ENCODE peak calls at places on chromosomes 5 and 9, in five cellular contexts. G is K562, X is HepG2, I is SK-N-SH, Z is A549. B is an unnamed sample. For H3K4me1, the result is how much of the 10 kb centered on the place peaks cover.

GRCh38 chr9:83962165-83962564 is 17.9 kb downstream of the HNRNPK start:
- DNase-seq in G (no peak), X (no peak), I (no peak), Z (no peak), B (no peak)

GRCh38 chr9:124708633-124709032 is 62.5 kb downstream of the NR6A1 start:
- DNase-seq in G (no peak), X (peak), I (peak), Z (no peak), B (peak)

GRCh38 chr5:103111458-103111857 is 8.5 kb downstream of the GIN1 start:
- DNase-seq in G (no peak), X (no peak), I (no peak), Z (no peak), B (no peak)

GRCh38 chr5:20476016-20476415 is 488.0 kb upstream of the CDH18 start:
- DNase-seq in G (no peak), X (no peak), I (no peak), Z (no peak), B (no peak)

GRCh38 chr5:170522211-170523128 is 18.6 kb downstream of the KCNIP1 start:
- DNase-seq in G (no peak), X (no peak), I (no peak), Z (no peak), B (no peak)

GRCh38 chr9:127897194-127897692 is 2.2 kb downstream of the ST6GALNAC6 start:
- DNase-seq in G (peak), X (peak), I (peak), Z (peak), B (no peak)

GRCh38 chr9:97307091-97307490 is 368 bp upstream of the CCDC180 start:
- DNase-seq in G (peak), X (no peak), I (peak), Z (no peak), B (no peak)

GRCh38 chr5:6527749-6528455 is 79.2 kb downstream of the UBE2QL1 start:
- DNase-seq in G (no peak), X (no peak), I (no peak), Z (no peak), B (no peak)

GRCh38 chr5:125874717-125875116 is 548.5 kb upstream of the GRAMD2B start:
- DNase-seq in G (no peak), X (no peak), I (no peak), Z (no peak), B (no peak)

GRCh38 chr5:1516615-1517601 is 6.9 kb downstream of the LPCAT1 start:
- DNase-seq in G (no peak), X (peak), I (no peak), Z (peak), B (no peak)

GRCh38 chr9:3385871-3386270 is 139.9 kb downstream of the RFX3 start:
- DNase-seq in G (no peak), X (no peak), I (no peak), Z (no peak), B (no peak)

GRCh38 chr5:129718766-129719165 is 29.1 kb upstream of the MINAR2 start:
- DNase-seq in G (no peak), X (no peak), I (no peak), Z (no peak), B (no peak)

GRCh38 chr5:68456756-68457217 is 241.2 kb downstream of the PIK3R1 start:
- DNase-seq in G (peak), X (peak), I (no peak), Z (peak), B (peak)

GRCh38 chr9:3858961-3859360 is 333.2 kb upstream of the RFX3 start:
- DNase-seq in G (no peak), X (no peak), I (no peak), Z (peak), B (no peak)

GRCh38 chr5:177552839-177553455 is 1.4 kb downstream of the FAM193B start:
- DNase-seq in G (no peak), X (peak), I (peak), Z (no peak), B (no peak)

GRCh38 chr5:142725231-142726187 is 39.6 kb upstream of the FGF1 start:
- DNase-seq in G (no peak), X (no peak), I (no peak), Z (no peak), B (no peak)

GRCh38 chr9:36479086-36479485 is 79.0 kb upstream of the RNF38 start:
- DNase-seq in G (no peak), X (no peak), I (no peak), Z (no peak), B (no peak)

GRCh38 chr9:98999152-98999525 is 55.4 kb downstream of the COL15A1 start:
- DNase-seq in G (no peak), X (no peak), I (no peak), Z (no peak), B (no peak)

GRCh38 chr9:132078369-132079356 is 1.0 kb downstream of the MED27 start:
- DNase-seq in G (peak), X (no peak), I (peak), Z (peak), B (no peak)

GRCh38 chr5:38719916-38720315 is 125.9 kb upstream of the OSMR start:
- DNase-seq in G (no peak), X (no peak), I (no peak), Z (no peak), B (no peak)

GRCh38 chr5:58450811-58451629 is 8.9 kb downstream of the PLK2 start:
- DNase-seq in G (no peak), X (no peak), I (no peak), Z (no peak), B (no peak)

GRCh38 chr5:87729786-87730185 is 317.1 kb upstream of the CCNH start:
- DNase-seq in G (no peak), X (no peak), I (no peak), Z (no peak), B (no peak)

DNA sequence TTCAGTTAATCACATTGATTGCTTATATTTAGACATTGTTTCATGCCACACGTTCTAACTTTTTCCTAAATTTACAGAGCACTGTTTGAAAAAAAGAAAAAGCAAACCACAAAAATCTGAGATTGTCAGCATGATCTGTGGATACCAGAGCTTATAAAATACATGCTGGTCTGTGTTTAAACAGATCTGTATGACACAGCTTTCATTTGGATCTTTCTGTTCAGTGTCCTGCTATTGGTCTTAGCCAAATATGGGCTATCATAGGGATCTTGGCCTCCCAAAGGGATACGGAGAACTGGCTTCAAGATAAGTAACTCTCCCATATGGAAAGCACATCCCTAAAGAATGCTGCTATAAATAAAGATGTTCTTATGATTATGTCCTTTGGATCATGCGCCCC is 20.2 kb downstream of the ALDH1A1 start:
- DNase-seq in G (no peak), X (no peak), I (no peak), Z (no peak), B (no peak)
- H3K4me1 ChIP-seq in G (under half), X (under half), I (under half), Z (half or more), B (under half)

GRCh38 chr5:28275931-28276330 is 1237.5 kb upstream of the CDH9 start:
- DNase-seq in G (no peak), X (no peak), I (no peak), Z (no peak), B (no peak)
- TF ChIP-seq REST in G (no peak), X (no peak), I (no peak), Z (no peak), B (no peak)

DNA sequence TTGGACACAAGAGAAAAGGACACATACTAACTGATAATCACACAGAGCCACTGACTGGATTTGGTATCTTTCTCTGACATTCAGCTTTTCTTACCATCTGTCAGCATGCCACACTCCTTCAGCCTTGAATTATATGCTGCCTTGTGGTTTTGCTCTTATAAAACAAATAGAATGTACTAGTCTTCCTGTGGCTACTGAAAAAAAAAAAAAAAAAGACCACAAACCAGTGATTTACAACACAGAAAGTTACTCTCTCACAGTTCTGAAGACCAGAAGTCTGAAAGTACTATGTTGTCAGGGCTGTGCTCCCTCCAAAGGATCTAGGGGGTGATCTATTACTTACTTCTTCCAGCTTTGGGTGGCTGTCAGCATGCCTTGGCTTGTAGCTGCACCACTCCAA is 82.3 kb downstream of the THBS4 start:
- DNase-seq in G (no peak), X (no peak), I (no peak), Z (no peak), B (no peak)
- H3K4me1 ChIP-seq in G (under half), X (under half), I (under half), Z (under half), B (under half)

GRCh38 chr5:24167791-24168190 is 477.0 kb downstream of the CDH10 start:
- DNase-seq in G (no peak), X (no peak), I (no peak), Z (no peak), B (no peak)
- TF ChIP-seq REST in G (no peak), X (no peak), I (no peak), Z (no peak), B (no peak)

GRCh38 chr9:95459218-95459617 is 57.6 kb downstream of the PTCH1 start:
- DNase-seq in G (no peak), X (no peak), I (no peak), Z (no peak), B (no peak)
- H3K4me1 ChIP-seq in G (under half), X (under half), I (half or more), Z (under half), B (under half)

DNA sequence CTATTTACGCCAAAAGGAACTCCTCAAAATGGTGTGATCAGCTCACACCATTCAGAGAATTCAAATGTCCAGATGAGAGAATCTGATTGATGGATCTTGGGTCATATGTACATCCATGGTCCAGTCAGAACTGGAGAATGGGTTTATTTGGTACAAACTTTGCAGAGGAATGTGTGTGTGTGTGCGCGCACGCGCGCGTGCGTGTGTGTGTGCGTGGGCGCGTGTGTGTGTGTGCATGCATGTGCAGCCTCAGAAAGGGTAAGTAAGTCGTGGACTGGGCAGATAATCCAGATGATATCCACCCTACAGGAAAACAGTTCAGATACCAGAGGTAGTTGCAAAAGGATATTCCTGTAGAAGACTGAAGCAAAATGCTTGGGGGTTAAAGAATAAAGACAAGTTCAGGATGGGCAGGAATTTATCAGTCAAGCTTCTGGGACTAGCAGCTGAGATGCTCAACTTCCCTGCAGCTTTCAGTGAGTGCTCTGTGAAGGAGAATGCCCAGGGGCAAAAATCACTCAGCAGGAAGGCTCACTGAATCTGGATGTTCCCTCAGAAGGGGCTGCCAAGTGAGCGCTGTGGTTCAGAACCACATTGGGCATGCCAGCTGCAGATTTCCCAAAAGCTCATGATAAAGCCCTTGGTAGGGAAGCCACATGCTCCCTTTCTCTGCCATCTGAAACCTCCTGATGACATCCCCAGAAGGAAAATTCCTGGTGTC is 440.5 kb upstream of the SGCD start:
- DNase-seq in G (no peak), X (no peak), I (no peak), Z (no peak), B (no peak)
- TF ChIP-seq REST in G (no peak), X (no peak), I (no peak), Z (no peak), B (no peak)

DNA sequence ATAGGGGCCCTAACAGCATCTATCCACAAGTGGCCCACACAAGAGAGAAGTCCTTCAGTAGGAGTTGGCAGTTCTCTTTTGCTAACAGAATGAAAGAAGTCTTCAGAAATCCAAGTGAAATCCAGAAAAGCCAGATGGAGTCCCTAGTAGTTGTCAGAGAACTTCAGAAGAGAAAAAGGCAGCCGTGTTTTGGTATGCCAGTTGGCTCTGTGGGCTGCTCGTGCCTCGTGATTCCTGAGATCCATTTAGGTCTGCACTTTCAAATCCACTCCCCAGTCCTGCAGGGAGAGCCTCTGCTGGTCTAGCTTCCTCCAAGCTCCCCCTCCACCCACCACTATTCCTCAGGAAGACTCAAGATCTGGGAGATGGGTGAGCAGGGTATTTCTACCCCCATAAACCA is 69.0 kb downstream of the CFAP90 start:
- DNase-seq in G (no peak), X (no peak), I (no peak), Z (no peak), B (no peak)
- H3K4me1 ChIP-seq in G (under half), X (under half), I (under half), Z (under half), B (under half)

GRCh38 chr5:34806532-34806931 is 32.4 kb upstream of the TTC23L start:
- DNase-seq in G (no peak), X (no peak), I (no peak), Z (no peak), B (no peak)
- TF ChIP-seq REST in G (no peak), X (no peak), I (no peak), Z (no peak), B (no peak)